ENCODE peak calls at places on chromosome 13, in four cellular contexts. One of them, this sample, is unnamed.

GRCh38 chr13:95204231-95204765 is 97.0 kb downstream of the ABCC4 start:
- DNase-seq in endodermal cell: no peak
- DNase-seq in DMS153: no peak
- DNase-seq in NCI-H748 treated with DMSO at 0.1 percent for 48 hours: no peak
- DNase-seq in this sample: no peak

GRCh38 chr13:32581177-32581786 is 5.0 kb upstream of the PDS5B start:
- DNase-seq in NCI-H748 treated with DMSO at 0.1 percent for 48 hours: peak; percentile 74
- DNase-seq in endodermal cell: no peak
- DNase-seq in DMS153: no peak
- DNase-seq in this sample: no peak

GRCh38 chr13:85738696-85739320 is 60.4 kb downstream of the SLITRK6 start:
- DNase-seq in DMS153: no peak
- DNase-seq in endodermal cell: no peak
- DNase-seq in NCI-H748 treated with DMSO at 0.1 percent for 48 hours: no peak
- DNase-seq in this sample: no peak

GRCh38 chr13:59924256-59924655 is 239.5 kb downstream of the DIAPH3 start:
- DNase-seq in NCI-H748 treated with DMSO at 0.1 percent for 48 hours: no peak
- DNase-seq in endodermal cell: no peak
- DNase-seq in DMS153: no peak
- DNase-seq in this sample: no peak

GRCh38 chr13:88068975-88069374 is 397.8 kb downstream of the SLITRK5 start:
- DNase-seq in endodermal cell: peak; percentile 90
- DNase-seq in DMS153: no peak
- DNase-seq in NCI-H748 treated with DMSO at 0.1 percent for 48 hours: no peak
- DNase-seq in this sample: peak; percentile 15

GRCh38 chr13:74674701-74675100 is 540.5 kb upstream of the KLF12 start:
- DNase-seq in endodermal cell: no peak
- DNase-seq in DMS153: no peak
- DNase-seq in NCI-H748 treated with DMSO at 0.1 percent for 48 hours: no peak
- DNase-seq in this sample: no peak

GRCh38 chr13:28321751-28322150 is 173.2 kb downstream of the FLT1 start:
- DNase-seq in DMS153: no peak
- DNase-seq in endodermal cell: no peak
- DNase-seq in NCI-H748 treated with DMSO at 0.1 percent for 48 hours: no peak
- DNase-seq in this sample: no peak

GRCh38 chr13:108527849-108528248 is 101.6 kb upstream of the MYO16 start:
- DNase-seq in NCI-H748 treated with DMSO at 0.1 percent for 48 hours: no peak
- DNase-seq in endodermal cell: no peak
- DNase-seq in DMS153: no peak
- DNase-seq in this sample: no peak

GRCh38 chr13:31201341-31202024 is 1.7 kb downstream of the B3GLCT start:
- DNase-seq in NCI-H748 treated with DMSO at 0.1 percent for 48 hours: no peak
- DNase-seq in DMS153: no peak
- DNase-seq in endodermal cell: no peak
- DNase-seq in this sample: no peak

GRCh38 chr13:94344126-94344863 is 135.2 kb downstream of the DCT start:
- DNase-seq in endodermal cell: no peak
- DNase-seq in NCI-H748 treated with DMSO at 0.1 percent for 48 hours: no peak
- DNase-seq in DMS153: no peak
- DNase-seq in this sample: peak; percentile 49

GRCh38 chr13:50244913-50245574 is 229.8 kb downstream of the KCNRG start:
- DNase-seq in endodermal cell: no peak
- DNase-seq in DMS153: peak; percentile 15
- DNase-seq in NCI-H748 treated with DMSO at 0.1 percent for 48 hours: no peak
- DNase-seq in this sample: no peak

GRCh38 chr13:75870397-75870801 is 234.3 kb downstream of the LMO7 start:
- DNase-seq in NCI-H748 treated with DMSO at 0.1 percent for 48 hours: peak; percentile 52
- DNase-seq in DMS153: no peak
- DNase-seq in endodermal cell: peak; percentile 53
- DNase-seq in this sample: peak; percentile 38

GRCh38 chr13:46523972-46524737 is 28.8 kb upstream of the LRCH1 start:
- DNase-seq in NCI-H748 treated with DMSO at 0.1 percent for 48 hours: no peak
- DNase-seq in DMS153: no peak
- DNase-seq in endodermal cell: no peak
- DNase-seq in this sample: no peak

GRCh38 chr13:69946443-69946955 is 161.1 kb upstream of the ATXN8OS start:
- DNase-seq in DMS153: no peak
- DNase-seq in endodermal cell: no peak
- DNase-seq in NCI-H748 treated with DMSO at 0.1 percent for 48 hours: no peak
- DNase-seq in this sample: no peak

GRCh38 chr13:44759222-44759721 is 183.1 kb upstream of the TSC22D1 start:
- DNase-seq in DMS153: peak; percentile 88
- DNase-seq in NCI-H748 treated with DMSO at 0.1 percent for 48 hours: peak; percentile 93
- DNase-seq in endodermal cell: peak; percentile 49
- DNase-seq in this sample: peak; percentile 57

GRCh38 chr13:69556540-69557196 is 551.0 kb upstream of the ATXN8OS start:
- DNase-seq in NCI-H748 treated with DMSO at 0.1 percent for 48 hours: no peak
- DNase-seq in endodermal cell: no peak
- DNase-seq in DMS153: no peak
- DNase-seq in this sample: no peak

GRCh38 chr13:20608438-20609020 is 41.6 kb downstream of the IFT88 start:
- DNase-seq in endodermal cell: no peak
- DNase-seq in NCI-H748 treated with DMSO at 0.1 percent for 48 hours: no peak
- DNase-seq in DMS153: no peak
- DNase-seq in this sample: no peak

GRCh38 chr13:101627556-101627943 is 175.1 kb downstream of the ITGBL1 start:
- DNase-seq in NCI-H748 treated with DMSO at 0.1 percent for 48 hours: no peak
- DNase-seq in DMS153: no peak
- DNase-seq in endodermal cell: no peak
- DNase-seq in this sample: peak; percentile 94

GRCh38 chr13:35818577-35819165 is 312.5 kb downstream of the DCLK1 start:
- DNase-seq in NCI-H748 treated with DMSO at 0.1 percent for 48 hours: peak; percentile 50
- DNase-seq in endodermal cell: no peak
- DNase-seq in DMS153: peak; percentile 27
- DNase-seq in this sample: no peak

GRCh38 chr13:27924529-27925141 is 4.8 kb downstream of the PDX1 start:
- DNase-seq in endodermal cell: no peak
- DNase-seq in NCI-H748 treated with DMSO at 0.1 percent for 48 hours: no peak
- DNase-seq in DMS153: no peak
- DNase-seq in this sample: no peak

GRCh38 chr13:20136781-20137703 is 23.8 kb downstream of the GJA3 start:
- DNase-seq in endodermal cell: peak; percentile 90
- DNase-seq in DMS153: no peak
- DNase-seq in NCI-H748 treated with DMSO at 0.1 percent for 48 hours: no peak
- DNase-seq in this sample: peak; percentile 24

GRCh38 chr13:89695343-89696257 is 1651.9 kb upstream of the MIR17HG start:
- DNase-seq in DMS153: peak; percentile 24
- DNase-seq in NCI-H748 treated with DMSO at 0.1 percent for 48 hours: peak; percentile 53
- DNase-seq in endodermal cell: peak; percentile 88
- DNase-seq in this sample: peak; percentile 75

GRCh38 chr13:39887424-39887823 is 232.0 kb downstream of the COG6 start:
- DNase-seq in NCI-H748 treated with DMSO at 0.1 percent for 48 hours: no peak
- DNase-seq in endodermal cell: no peak
- DNase-seq in DMS153: no peak
- DNase-seq in this sample: no peak

This sample was measured in NCI-H1417.